ENCODE peak calls at places on chromosomes 12 and 14, in four cellular contexts. V is stimulated activated CD4-positive, alpha-beta T cell treated with anti-CD3 and anti-CD28 coated beads, Interleukin-15, amount 100 ng/mL, for 1 hour; K is pancreas; Z is ELF-1. B is an unnamed sample.

GRCh38 chr14:87992349-87992719 is 648 bp downstream of the GALC start:
- DNase-seq in V (no peak), K (no peak), Z (peak; percentile 56), B (no peak)

GRCh38 chr12:45232146-45232731 is 16.3 kb downstream of the ANO6 start:
- DNase-seq in V (no peak), K (no peak), Z (no peak), B (no peak)

GRCh38 chr12:68367903-68368302 is 35.7 kb upstream of the MDM1 start:
- DNase-seq in V (no peak), K (no peak), Z (no peak), B (no peak)

GRCh38 chr14:94177806-94178205 is 3.7 kb downstream of the PPP4R4 start:
- DNase-seq in V (no peak), K (no peak), Z (no peak), B (no peak)

GRCh38 chr12:30806989-30807694 is 52.4 kb upstream of the CAPRIN2 start:
- DNase-seq in V (no peak), K (no peak), Z (peak; percentile 74), B (no peak)

GRCh38 chr12:23771230-23771949 is 178.1 kb downstream of the SOX5 start:
- DNase-seq in V (no peak), K (no peak), Z (no peak), B (peak; percentile 87)

GRCh38 chr12:119283315-119283714 is 51.2 kb upstream of the CCDC60 start:
- DNase-seq in V (no peak), K (no peak), Z (peak; percentile 26), B (no peak)

GRCh38 chr14:54617467-54617866 is 50.5 kb downstream of the SAMD4A start:
- DNase-seq in V (no peak), K (no peak), Z (no peak), B (no peak)

GRCh38 chr12:77667101-77667500 is 163.6 kb upstream of the NAV3 start:
- DNase-seq in V (no peak), K (no peak), Z (peak; percentile 57), B (no peak)

GRCh38 chr14:74380172-74380571 is 31.9 kb downstream of the VRTN start:
- DNase-seq in V (no peak), K (no peak), Z (no peak), B (no peak)

GRCh38 chr14:100773331-100774163 is 46.9 kb downstream of the DLK1 start:
- DNase-seq in V (no peak), K (no peak), Z (no peak), B (no peak)

GRCh38 chr12:122137681-122138080 is 36.3 kb downstream of the IL31 start:
- DNase-seq in V (no peak), K (no peak), Z (peak; percentile 62), B (no peak)

GRCh38 chr12:124939428-124940142 is 25.1 kb upstream of the UBC start:
- DNase-seq in V (peak; percentile 87), K (peak; percentile 94), Z (peak; percentile 96), B (peak; percentile 89)

GRCh38 chr12:23084236-23084995 is 459.4 kb downstream of the ETNK1 start:
- DNase-seq in V (no peak), K (no peak), Z (no peak), B (no peak)

GRCh38 chr12:50929831-50930230 is 22.5 kb upstream of the HIGD1C start:
- DNase-seq in V (no peak), K (no peak), Z (no peak), B (peak; percentile 50)